ENCODE peak calls at places on chromosomes 16 and 17, in ten cellular contexts. T is dorsolateral prefrontal cortex; I is posterior vena cava; N is activated CD4-positive, alpha-beta T cell treated with anti-CD3 and anti-CD28 coated beads, Interleukin-2, amount 10 ng/mL, durations not matched to agents 7 days and 5 days; O is left ventricle myocardium superior; W is HTR-8/SVneo; P is small intestine; K is spleen; X is NCI-H1092; C is stimulated activated CD4-positive, alpha-beta T cell treated with anti-CD3 and anti-CD28 coated beads, Interleukin-15, amount 100 ng/mL, for 1 hour. Y is an unnamed sample.

GRCh38 chr17:76704799-76705198 is 6.0 kb downstream of the MXRA7 start:
- DNase-seq in C (no peak), K (no peak), X (no peak), T (no peak), I (no peak), O (no peak), W (no peak), P (no peak), N (no peak), Y (no peak)

GRCh38 chr17:73042809-73043685 is 49.4 kb downstream of the SLC39A11 start:
- DNase-seq in I (no peak), X (no peak), O (no peak), C (no peak), K (no peak), P (peak; percentile 4), T (no peak), W (no peak), N (no peak), Y (no peak)

GRCh38 chr17:18145811-18146210 is 37.3 kb downstream of the MYO15A start:
- DNase-seq in K (no peak), T (no peak), O (no peak), C (no peak), I (no peak), P (no peak), W (no peak), X (no peak), N (no peak), Y (no peak)

GRCh38 chr16:15539197-15539596 is 103.8 kb downstream of the MARF1 start:
- DNase-seq in I (no peak), P (peak; percentile 20), N (no peak), K (no peak), W (no peak), X (no peak), C (no peak), O (no peak), T (no peak), Y (peak; percentile 49)

GRCh38 chr17:29292992-29293889 is 707 bp downstream of the NUFIP2 start:
- DNase-seq in P (peak; percentile 59), W (peak; percentile 67), T (peak; percentile 47), K (peak; percentile 93), I (peak; percentile 90), X (peak; percentile 54), N (peak; percentile 62), O (peak; percentile 80), C (peak; percentile 31), Y (peak; percentile 45)

GRCh38 chr17:65013613-65014391 is 42.7 kb downstream of the GNA13 start:
- DNase-seq in N (peak; percentile 35), W (peak; percentile 41), T (no peak), P (no peak), X (no peak), K (no peak), I (no peak), C (no peak), O (no peak), Y (peak; percentile 28)

GRCh38 chr17:68908045-68908444 is 47.1 kb downstream of the ABCA8 start:
- DNase-seq in K (no peak), X (no peak), C (no peak), W (no peak), N (no peak), I (no peak), O (no peak), P (no peak), T (no peak), Y (peak; percentile 79)

GRCh38 chr16:84068783-84069464 is 26.3 kb upstream of the SLC38A8 start:
- DNase-seq in P (no peak), W (no peak), T (no peak), N (no peak), X (no peak), I (no peak), K (no peak), C (no peak), O (peak; percentile 21), Y (no peak)

GRCh38 chr17:28693866-28694265 is 17.8 kb downstream of the PROCA1 start:
- DNase-seq in O (no peak), T (no peak), C (no peak), P (no peak), K (peak; percentile 7), W (no peak), I (peak; percentile 18), X (no peak), N (no peak), Y (no peak)

GRCh38 chr17:62963296-62963695 is 2.7 kb upstream of the TANC2 start:
- DNase-seq in W (peak; percentile 56), O (no peak), T (no peak), N (no peak), I (no peak), P (no peak), X (no peak), K (no peak), C (no peak), Y (no peak)

GRCh38 chr17:17382901-17383300 is 79.7 kb downstream of the NT5M start:
- DNase-seq in X (no peak), K (no peak), N (no peak), O (no peak), W (no peak), C (no peak), T (no peak), P (no peak), I (peak; percentile 34), Y (no peak)

GRCh38 chr17:81518113-81518784 is 5.7 kb upstream of the ACTG1 start:
- DNase-seq in O (no peak), N (no peak), T (no peak), W (no peak), C (no peak), P (no peak), X (no peak), K (no peak), I (no peak), Y (no peak)

GRCh38 chr17:29840884-29841283 is 89.1 kb downstream of the SSH2 start:
- DNase-seq in P (no peak), N (no peak), O (no peak), K (no peak), X (no peak), W (no peak), C (no peak), T (no peak), I (no peak), Y (no peak)

GRCh38 chr17:29731589-29731929 is 108.8 kb upstream of the CORO6 start:
- DNase-seq in O (no peak), T (no peak), W (no peak), C (no peak), K (no peak), X (no peak), P (no peak), I (no peak), N (no peak), Y (no peak)

GRCh38 chr16:86834451-86835035 is 256.2 kb downstream of the FOXL1 start:
- DNase-seq in O (no peak), I (peak; percentile 64), X (no peak), K (no peak), N (no peak), W (peak; percentile 48), T (no peak), C (no peak), P (no peak), Y (no peak)

GRCh38 chr16:492211-492875 is 35.2 kb upstream of the CAPN15 start:
- DNase-seq in I (no peak), O (no peak), N (no peak), C (no peak), T (no peak), K (no peak), P (no peak), X (no peak), W (no peak), Y (no peak)

GRCh38 chr16:26050489-26050888 is 358.7 kb downstream of the HS3ST4 start:
- DNase-seq in W (no peak), X (no peak), P (no peak), K (no peak), O (no peak), I (no peak), C (no peak), N (no peak), T (no peak), Y (no peak)

GRCh38 chr17:69141802-69142472 is at the start of gene ABCA6:
- DNase-seq in T (no peak), N (no peak), C (no peak), K (no peak), O (no peak), X (no peak), P (peak; percentile 2), W (no peak), I (no peak), Y (no peak)

GRCh38 chr16:68563631-68564366 is 24.7 kb downstream of the ZFP90 start:
- DNase-seq in W (no peak), O (no peak), X (no peak), K (no peak), P (no peak), N (no peak), C (no peak), I (no peak), T (no peak), Y (no peak)

GRCh38 chr16:69566437-69567030 is 768 bp downstream of the NFAT5 start:
- DNase-seq in N (peak; percentile 9), W (peak; percentile 52), T (peak; percentile 45), X (no peak), P (no peak), I (peak; percentile 86), K (peak; percentile 90), C (no peak), O (peak; percentile 64), Y (peak; percentile 40)

GRCh38 chr16:58000706-58001676 is at the start of gene USB1:
- DNase-seq in K (peak; percentile 98), P (peak; percentile 82), W (peak; percentile 97), X (peak; percentile 77), C (peak; percentile 76), O (peak; percentile 94), N (peak; percentile 81), I (peak; percentile 97), T (peak; percentile 87), Y (peak; percentile 88)

GRCh38 chr16:5056347-5056746 is 9.4 kb downstream of the C16orf89 start:
- DNase-seq in X (no peak), P (peak; percentile 31), C (no peak), I (peak; percentile 72), O (no peak), K (peak; percentile 80), T (no peak), N (peak; percentile 56), W (no peak), Y (peak; percentile 65)

GRCh38 chr16:57619606-57620315 is 8.7 kb upstream of the ADGRG1 start:
- DNase-seq in T (peak; percentile 21), K (peak; percentile 67), N (no peak), P (peak; percentile 77), X (no peak), C (no peak), O (no peak), I (peak; percentile 71), W (no peak), Y (peak; percentile 46)

GRCh38 chr17:70137451-70138230 is 31.7 kb upstream of the KCNJ2 start:
- DNase-seq in P (peak; percentile 90), C (no peak), K (no peak), O (no peak), X (no peak), N (peak; percentile 46), W (peak; percentile 60), I (no peak), T (no peak), Y (no peak)

GRCh38 chr17:40485851-40486512 is 15.4 kb downstream of the TNS4 start:
- DNase-seq in N (no peak), C (no peak), X (no peak), K (no peak), P (no peak), T (no peak), I (no peak), W (peak; percentile 98), O (no peak), Y (peak; percentile 86)

GRCh38 chr16:63890072-63890471 is 1231.8 kb downstream of the CDH11 start:
- DNase-seq in T (no peak), X (no peak), I (no peak), C (no peak), O (no peak), N (no peak), W (no peak), K (no peak), P (peak; percentile 43), Y (no peak)

GRCh38 chr17:62653002-62653830 is 25.7 kb downstream of the MRC2 start:
- DNase-seq in O (peak; percentile 84), N (peak; percentile 60), I (peak; percentile 91), K (peak; percentile 82), C (peak; percentile 40), X (peak; percentile 79), T (peak; percentile 46), P (peak; percentile 7), W (peak; percentile 77), Y (no peak)

GRCh38 chr17:43832976-43833829 is at the start of gene MPP3:
- DNase-seq in C (peak; percentile 15), I (peak; percentile 87), P (peak; percentile 84), T (peak; percentile 40), N (peak; percentile 40), O (peak; percentile 89), X (peak; percentile 57), K (peak; percentile 79), W (peak; percentile 86), Y (no peak)